ENCODE peak calls at places on chromosomes 13 and 19, in six cellular contexts. M, B, J, G, F and E are unnamed samples.

GRCh38 chr19:15616627-15617270 is 1.7 kb downstream of the CYP4F8 start:
- DNase-seq in M (no peak), B (no peak), J (no peak), G (no peak), F (no peak), E (no peak)

GRCh38 chr19:28966737-28967401 is 246.1 kb downstream of the UQCRFS1 start:
- DNase-seq in M (no peak), B (no peak), J (no peak), G (no peak), F (no peak), E (no peak)

GRCh38 chr13:30129411-30129810 is 177.9 kb downstream of the KATNAL1 start:
- DNase-seq in M (no peak), B (no peak), J (no peak), G (no peak), F (no peak), E (no peak)

GRCh38 chr19:5130371-5131030 is 161.6 kb downstream of the KDM4B start:
- DNase-seq in M (no peak), B (no peak), J (peak), G (peak), F (no peak), E (peak)

GRCh38 chr19:32387701-32388392 is 17.7 kb upstream of the DPY19L3 start:
- DNase-seq in M (no peak), B (no peak), J (no peak), G (no peak), F (no peak), E (no peak)

GRCh38 chr13:20182231-20182846 is 10.4 kb downstream of the GJB2 start:
- DNase-seq in M (no peak), B (peak), J (peak), G (peak), F (no peak), E (peak)

GRCh38 chr13:39167018-39167417 is 128.8 kb downstream of the NHLRC3 start:
- DNase-seq in M (no peak), B (no peak), J (no peak), G (no peak), F (no peak), E (no peak)

GRCh38 chr19:58401825-58402433 is 6.5 kb downstream of the RNF225 start:
- DNase-seq in M (no peak), B (no peak), J (no peak), G (no peak), F (no peak), E (no peak)

GRCh38 chr19:19592690-19593089 is 25.8 kb downstream of the PBX4 start:
- DNase-seq in M (no peak), B (no peak), J (no peak), G (no peak), F (no peak), E (no peak)

GRCh38 chr19:14565298-14565679 is 6.6 kb downstream of the NDUFB7 start:
- DNase-seq in M (no peak), B (no peak), J (no peak), G (no peak), F (no peak), E (no peak)

GRCh38 chr13:99931462-99931861 is 40.1 kb downstream of the ZIC5 start:
- DNase-seq in M (no peak), B (no peak), J (no peak), G (no peak), F (no peak), E (no peak)

GRCh38 chr19:6587093-6587820 is 3.7 kb downstream of the CD70 start:
- DNase-seq in M (peak), B (no peak), J (no peak), G (no peak), F (no peak), E (no peak)

GRCh38 chr13:106859505-106859904 is 291.6 kb upstream of the ARGLU1 start:
- DNase-seq in M (no peak), B (no peak), J (no peak), G (no peak), F (no peak), E (no peak)

GRCh38 chr13:113654175-113654560 is 3.8 kb downstream of the ATP4B start:
- DNase-seq in M (no peak), B (no peak), J (no peak), G (no peak), F (no peak), E (no peak)

GRCh38 chr13:105990256-105990958 is 545.1 kb downstream of the EFNB2 start:
- DNase-seq in M (no peak), B (no peak), J (no peak), G (no peak), F (no peak), E (no peak)

GRCh38 chr19:40251991-40252390 is 25.5 kb upstream of the CCNP start:
- DNase-seq in M (no peak), B (no peak), J (no peak), G (no peak), F (no peak), E (no peak)

GRCh38 chr13:53174550-53174949 is 145.9 kb downstream of the OLFM4 start:
- DNase-seq in M (no peak), B (no peak), J (no peak), G (no peak), F (no peak), E (no peak)

GRCh38 chr19:3368441-3368795 is 2.0 kb downstream of the NFIC start:
- DNase-seq in M (no peak), B (no peak), J (no peak), G (no peak), F (no peak), E (no peak)

GRCh38 chr13:27362064-27362751 is 62.2 kb upstream of the GTF3A start:
- DNase-seq in M (peak), B (peak), J (peak), G (peak), F (peak), E (peak)

GRCh38 chr19:10773969-10774368 is 56.1 kb downstream of the DNM2 start:
- DNase-seq in M (no peak), B (no peak), J (no peak), G (peak), F (no peak), E (no peak)

GRCh38 chr13:39952244-39953233 is 297.1 kb downstream of the COG6 start:
- DNase-seq in M (no peak), B (no peak), J (no peak), G (no peak), F (peak), E (no peak)

GRCh38 chr13:99313473-99313872 is 6.3 kb upstream of the GPR183 start:
- DNase-seq in M (no peak), B (no peak), J (no peak), G (no peak), F (no peak), E (no peak)

GRCh38 chr19:48501446-48501960 is 10.1 kb downstream of the LMTK3 start:
- DNase-seq in M (no peak), B (no peak), J (peak), G (peak), F (no peak), E (no peak)

GRCh38 chr13:112325941-112326645 is 50.1 kb upstream of the SPACA7 start:
- DNase-seq in M (no peak), B (no peak), J (no peak), G (no peak), F (peak), E (no peak)

GRCh38 chr19:13071444-13072205 is 31.0 kb downstream of the LYL1 start:
- DNase-seq in M (no peak), B (no peak), J (no peak), G (no peak), F (no peak), E (no peak)